ENCODE peak calls at places on chromosomes 7 and 10, in ten cellular contexts. F, J, D, U, R, N, Q, Y, T and L are unnamed samples.

GRCh38 chr7:134420509-134421125 is 38.3 kb downstream of the AKR1B1 start:
- DNase-seq in F (peak), J (peak), D (no peak), U (peak), R (peak), N (peak), Q (peak), Y (no peak), T (peak), L (peak)

GRCh38 chr7:74400420-74401136 is 53.1 kb upstream of the GTF2IRD1 start:
- DNase-seq in F (no peak), J (no peak), D (no peak), U (peak), R (no peak), N (no peak), Q (no peak), Y (no peak), T (no peak), L (no peak)

GRCh38 chr10:49164587-49165188 is 23.5 kb downstream of the TMEM273 start:
- DNase-seq in F (peak), J (no peak), D (peak), U (peak), R (peak), N (no peak), Q (peak), Y (no peak), T (peak), L (peak)

GRCh38 chr7:73329861-73330581 is 2.1 kb downstream of the FKBP6 start:
- DNase-seq in F (peak), J (no peak), D (no peak), U (no peak), R (peak), N (peak), Q (peak), Y (no peak), T (no peak), L (no peak)

GRCh38 chr7:108078156-108078781 is 51.9 kb downstream of the LAMB4 start:
- DNase-seq in F (no peak), J (no peak), D (no peak), U (no peak), R (peak), N (peak), Q (no peak), Y (no peak), T (no peak), L (no peak)

GRCh38 chr7:16204953-16205352 is 216.4 kb downstream of the CRPPA start:
- DNase-seq in F (peak), J (no peak), D (no peak), U (peak), R (no peak), N (no peak), Q (no peak), Y (no peak), T (no peak), L (peak)

GRCh38 chr7:148031816-148032215 is 558.8 kb upstream of the C7orf33 start:
- DNase-seq in F (peak), J (no peak), D (no peak), U (no peak), R (no peak), N (no peak), Q (no peak), Y (no peak), T (no peak), L (peak)

GRCh38 chr10:128860574-128860973 is 606.5 kb upstream of the MGMT start:
- DNase-seq in F (no peak), J (no peak), D (no peak), U (no peak), R (no peak), N (no peak), Q (no peak), Y (no peak), T (no peak), L (no peak)

GRCh38 chr7:93374345-93374940 is 142.3 kb downstream of the VPS50 start:
- DNase-seq in F (peak), J (no peak), D (no peak), U (peak), R (peak), N (peak), Q (no peak), Y (no peak), T (peak), L (peak)

GRCh38 chr10:117248700-117249465 is 8.0 kb downstream of the SLC18A2 start:
- DNase-seq in F (no peak), J (no peak), D (no peak), U (no peak), R (no peak), N (peak), Q (no peak), Y (no peak), T (no peak), L (no peak)

GRCh38 chr10:3935933-3936359 is 150.9 kb upstream of the KLF6 start:
- DNase-seq in F (no peak), J (no peak), D (no peak), U (no peak), R (peak), N (peak), Q (no peak), Y (no peak), T (no peak), L (no peak)

GRCh38 chr7:151782598-151783448 is 94.1 kb downstream of the PRKAG2 start:
- DNase-seq in F (peak), J (no peak), D (peak), U (peak), R (peak), N (peak), Q (peak), Y (peak), T (peak), L (peak)

GRCh38 chr7:94393251-94393758 is 1.4 kb upstream of the COL1A2 start:
- DNase-seq in F (peak), J (no peak), D (no peak), U (no peak), R (no peak), N (no peak), Q (no peak), Y (no peak), T (no peak), L (peak)

GRCh38 chr10:46247808-46248569 is 38.8 kb upstream of the ANTXRL start:
- DNase-seq in F (peak), J (no peak), D (no peak), U (no peak), R (no peak), N (no peak), Q (no peak), Y (no peak), T (no peak), L (peak)

GRCh38 chr10:32376027-32376426 is 29.1 kb upstream of the EPC1 start:
- DNase-seq in F (no peak), J (no peak), D (no peak), U (no peak), R (no peak), N (no peak), Q (no peak), Y (no peak), T (no peak), L (no peak)

GRCh38 chr10:110355922-110356627 is 51.4 kb upstream of the SMNDC1 start:
- DNase-seq in F (no peak), J (no peak), D (peak), U (no peak), R (no peak), N (no peak), Q (no peak), Y (no peak), T (no peak), L (no peak)

GRCh38 chr10:68333058-68333395 is 299 bp upstream of the PBLD start:
- DNase-seq in F (no peak), J (no peak), D (no peak), U (no peak), R (peak), N (peak), Q (no peak), Y (no peak), T (no peak), L (no peak)

GRCh38 chr7:132545756-132546155 is 30.5 kb downstream of the PLXNA4 start:
- DNase-seq in F (no peak), J (no peak), D (no peak), U (no peak), R (no peak), N (no peak), Q (no peak), Y (no peak), T (no peak), L (no peak)

GRCh38 chr10:3708830-3709229 is 76.2 kb downstream of the KLF6 start:
- DNase-seq in F (no peak), J (no peak), D (no peak), U (no peak), R (no peak), N (no peak), Q (no peak), Y (no peak), T (no peak), L (no peak)

GRCh38 chr10:12351447-12351846 is 2.1 kb downstream of the CAMK1D start:
- DNase-seq in F (no peak), J (no peak), D (peak), U (no peak), R (no peak), N (no peak), Q (no peak), Y (no peak), T (no peak), L (no peak)